ENCODE peak calls at places on chromosomes 16 and 17, in eight cellular contexts. One of them, this sample, is unnamed.

GRCh38 chr17:45299311-45299710 is 17.5 kb downstream of the MAP3K14 start:
- DNase-seq in activated CD4-positive, alpha-beta T cell treated with anti-CD3 and anti-CD28 coated beads, Interleukin-2, amount 50 U/mL, for 48 hours: no peak
- DNase-seq in esophagus squamous epithelium: no peak
- DNase-seq in AG04449: no peak
- DNase-seq in fibroblast of the aortic adventitia: no peak
- DNase-seq in RKO: no peak
- DNase-seq in uterus: no peak
- DNase-seq in left colon: no peak
- DNase-seq in this sample: no peak

GRCh38 chr16:69859105-69859969 is 91.8 kb upstream of the CLEC18A start:
- DNase-seq in activated CD4-positive, alpha-beta T cell treated with anti-CD3 and anti-CD28 coated beads, Interleukin-2, amount 50 U/mL, for 48 hours: peak; percentile 7
- DNase-seq in left colon: peak; percentile 71
- DNase-seq in esophagus squamous epithelium: no peak
- DNase-seq in uterus: no peak
- DNase-seq in fibroblast of the aortic adventitia: no peak
- DNase-seq in AG04449: no peak
- DNase-seq in RKO: peak; percentile 19
- DNase-seq in this sample: no peak

GRCh38 chr17:7459961-7460545 is 15.2 kb downstream of the CHRNB1 start:
- DNase-seq in activated CD4-positive, alpha-beta T cell treated with anti-CD3 and anti-CD28 coated beads, Interleukin-2, amount 50 U/mL, for 48 hours: no peak
- DNase-seq in AG04449: no peak
- DNase-seq in fibroblast of the aortic adventitia: peak; percentile 24
- DNase-seq in uterus: no peak
- DNase-seq in RKO: peak; percentile 36
- DNase-seq in esophagus squamous epithelium: no peak
- DNase-seq in left colon: no peak
- DNase-seq in this sample: no peak

GRCh38 chr16:48206594-48207242 is 37.4 kb upstream of the LONP2 start:
- DNase-seq in left colon: no peak
- DNase-seq in fibroblast of the aortic adventitia: peak; percentile 60
- DNase-seq in AG04449: no peak
- DNase-seq in activated CD4-positive, alpha-beta T cell treated with anti-CD3 and anti-CD28 coated beads, Interleukin-2, amount 50 U/mL, for 48 hours: no peak
- DNase-seq in esophagus squamous epithelium: no peak
- DNase-seq in uterus: no peak
- DNase-seq in RKO: peak; percentile 52
- DNase-seq in this sample: no peak

GRCh38 chr16:50842589-50842988 is 100.7 kb downstream of the CYLD start:
- DNase-seq in activated CD4-positive, alpha-beta T cell treated with anti-CD3 and anti-CD28 coated beads, Interleukin-2, amount 50 U/mL, for 48 hours: peak; percentile 51
- DNase-seq in AG04449: no peak
- DNase-seq in RKO: no peak
- DNase-seq in fibroblast of the aortic adventitia: no peak
- DNase-seq in uterus: no peak
- DNase-seq in esophagus squamous epithelium: no peak
- DNase-seq in left colon: no peak
- DNase-seq in this sample: no peak

GRCh38 chr16:65294154-65294553 is 172.3 kb upstream of the CDH11 start:
- DNase-seq in fibroblast of the aortic adventitia: no peak
- DNase-seq in activated CD4-positive, alpha-beta T cell treated with anti-CD3 and anti-CD28 coated beads, Interleukin-2, amount 50 U/mL, for 48 hours: no peak
- DNase-seq in AG04449: no peak
- DNase-seq in uterus: no peak
- DNase-seq in left colon: no peak
- DNase-seq in RKO: no peak
- DNase-seq in esophagus squamous epithelium: no peak
- DNase-seq in this sample: no peak

GRCh38 chr17:44956076-44956475 is 8.5 kb upstream of the KIF18B start:
- DNase-seq in RKO: no peak
- DNase-seq in left colon: no peak
- DNase-seq in fibroblast of the aortic adventitia: no peak
- DNase-seq in AG04449: no peak
- DNase-seq in activated CD4-positive, alpha-beta T cell treated with anti-CD3 and anti-CD28 coated beads, Interleukin-2, amount 50 U/mL, for 48 hours: no peak
- DNase-seq in uterus: no peak
- DNase-seq in esophagus squamous epithelium: no peak
- DNase-seq in this sample: no peak

GRCh38 chr17:2030779-2031163 is 818 bp downstream of the DPH1 start:
- DNase-seq in esophagus squamous epithelium: no peak
- DNase-seq in fibroblast of the aortic adventitia: peak; percentile 91
- DNase-seq in AG04449: no peak
- DNase-seq in uterus: peak; percentile 26
- DNase-seq in left colon: peak; percentile 64
- DNase-seq in RKO: no peak
- DNase-seq in activated CD4-positive, alpha-beta T cell treated with anti-CD3 and anti-CD28 coated beads, Interleukin-2, amount 50 U/mL, for 48 hours: peak; percentile 65
- DNase-seq in this sample: no peak

GRCh38 chr17:38897671-38898290 is 27.6 kb upstream of the LASP1NB start:
- DNase-seq in uterus: no peak
- DNase-seq in RKO: no peak
- DNase-seq in esophagus squamous epithelium: no peak
- DNase-seq in activated CD4-positive, alpha-beta T cell treated with anti-CD3 and anti-CD28 coated beads, Interleukin-2, amount 50 U/mL, for 48 hours: no peak
- DNase-seq in fibroblast of the aortic adventitia: no peak
- DNase-seq in left colon: no peak
- DNase-seq in AG04449: no peak
- DNase-seq in this sample: no peak

GRCh38 chr16:56363781-56364565 is 61.4 kb downstream of the AMFR start:
- DNase-seq in uterus: no peak
- DNase-seq in activated CD4-positive, alpha-beta T cell treated with anti-CD3 and anti-CD28 coated beads, Interleukin-2, amount 50 U/mL, for 48 hours: no peak
- DNase-seq in fibroblast of the aortic adventitia: no peak
- DNase-seq in left colon: no peak
- DNase-seq in esophagus squamous epithelium: no peak
- DNase-seq in AG04449: no peak
- DNase-seq in RKO: no peak
- DNase-seq in this sample: no peak

GRCh38 chr17:14622622-14623101 is 321.8 kb downstream of the HS3ST3B1 start:
- DNase-seq in left colon: no peak
- DNase-seq in uterus: no peak
- DNase-seq in AG04449: peak; percentile 16
- DNase-seq in fibroblast of the aortic adventitia: no peak
- DNase-seq in activated CD4-positive, alpha-beta T cell treated with anti-CD3 and anti-CD28 coated beads, Interleukin-2, amount 50 U/mL, for 48 hours: no peak
- DNase-seq in esophagus squamous epithelium: no peak
- DNase-seq in RKO: no peak
- DNase-seq in this sample: no peak

GRCh38 chr16:53768593-53768992 is 64.6 kb downstream of the FTO start:
- DNase-seq in AG04449: peak; percentile 81
- DNase-seq in RKO: peak; percentile 18
- DNase-seq in left colon: no peak
- DNase-seq in uterus: no peak
- DNase-seq in esophagus squamous epithelium: no peak
- DNase-seq in activated CD4-positive, alpha-beta T cell treated with anti-CD3 and anti-CD28 coated beads, Interleukin-2, amount 50 U/mL, for 48 hours: no peak
- DNase-seq in fibroblast of the aortic adventitia: peak; percentile 81
- DNase-seq in this sample: no peak

GRCh38 chr16:66481081-66481942 is 54.2 kb downstream of the BEAN1 start:
- DNase-seq in activated CD4-positive, alpha-beta T cell treated with anti-CD3 and anti-CD28 coated beads, Interleukin-2, amount 50 U/mL, for 48 hours: no peak
- DNase-seq in AG04449: no peak
- DNase-seq in fibroblast of the aortic adventitia: no peak
- DNase-seq in left colon: no peak
- DNase-seq in RKO: no peak
- DNase-seq in uterus: no peak
- DNase-seq in esophagus squamous epithelium: no peak
- DNase-seq in this sample: peak; percentile 34

GRCh38 chr16:67917852-67918236 is 13.8 kb downstream of the CTRL start:
- DNase-seq in uterus: no peak
- DNase-seq in AG04449: peak; percentile 44
- DNase-seq in activated CD4-positive, alpha-beta T cell treated with anti-CD3 and anti-CD28 coated beads, Interleukin-2, amount 50 U/mL, for 48 hours: peak; percentile 62
- DNase-seq in fibroblast of the aortic adventitia: peak; percentile 39
- DNase-seq in RKO: peak; percentile 95
- DNase-seq in esophagus squamous epithelium: no peak
- DNase-seq in left colon: no peak
- DNase-seq in this sample: no peak

GRCh38 chr16:17380613-17381012 is 90.1 kb downstream of the XYLT1 start:
- DNase-seq in RKO: no peak
- DNase-seq in fibroblast of the aortic adventitia: no peak
- DNase-seq in esophagus squamous epithelium: no peak
- DNase-seq in AG04449: no peak
- DNase-seq in left colon: no peak
- DNase-seq in uterus: no peak
- DNase-seq in activated CD4-positive, alpha-beta T cell treated with anti-CD3 and anti-CD28 coated beads, Interleukin-2, amount 50 U/mL, for 48 hours: no peak
- DNase-seq in this sample: no peak

GRCh38 chr17:17837966-17838962 is 1.5 kb upstream of the SREBF1 start:
- DNase-seq in RKO: peak; percentile 51
- DNase-seq in esophagus squamous epithelium: no peak
- DNase-seq in left colon: peak; percentile 88
- DNase-seq in activated CD4-positive, alpha-beta T cell treated with anti-CD3 and anti-CD28 coated beads, Interleukin-2, amount 50 U/mL, for 48 hours: no peak
- DNase-seq in fibroblast of the aortic adventitia: peak; percentile 64
- DNase-seq in AG04449: no peak
- DNase-seq in uterus: no peak
- DNase-seq in this sample: no peak

GRCh38 chr16:55480228-55480655 is 1.2 kb downstream of the MMP2 start:
- DNase-seq in RKO: no peak
- DNase-seq in activated CD4-positive, alpha-beta T cell treated with anti-CD3 and anti-CD28 coated beads, Interleukin-2, amount 50 U/mL, for 48 hours: no peak
- DNase-seq in esophagus squamous epithelium: no peak
- DNase-seq in fibroblast of the aortic adventitia: peak; percentile 96
- DNase-seq in uterus: peak; percentile 96
- DNase-seq in AG04449: peak; percentile 76
- DNase-seq in left colon: peak; percentile 62
- DNase-seq in this sample: peak; percentile 95

GRCh38 chr17:40558651-40559015 is 6.6 kb downstream of the CCR7 start:
- DNase-seq in fibroblast of the aortic adventitia: no peak
- DNase-seq in activated CD4-positive, alpha-beta T cell treated with anti-CD3 and anti-CD28 coated beads, Interleukin-2, amount 50 U/mL, for 48 hours: no peak
- DNase-seq in AG04449: no peak
- DNase-seq in RKO: no peak
- DNase-seq in esophagus squamous epithelium: no peak
- DNase-seq in uterus: no peak
- DNase-seq in left colon: no peak
- DNase-seq in this sample: no peak

GRCh38 chr17:50660042-50660886 is 25.6 kb downstream of the ABCC3 start:
- DNase-seq in RKO: no peak
- DNase-seq in fibroblast of the aortic adventitia: peak; percentile 32
- DNase-seq in left colon: peak; percentile 53
- DNase-seq in uterus: no peak
- DNase-seq in activated CD4-positive, alpha-beta T cell treated with anti-CD3 and anti-CD28 coated beads, Interleukin-2, amount 50 U/mL, for 48 hours: no peak
- DNase-seq in AG04449: no peak
- DNase-seq in esophagus squamous epithelium: no peak
- DNase-seq in this sample: no peak

GRCh38 chr17:75288784-75289121 is 480 bp downstream of the SLC25A19 start:
- DNase-seq in activated CD4-positive, alpha-beta T cell treated with anti-CD3 and anti-CD28 coated beads, Interleukin-2, amount 50 U/mL, for 48 hours: peak; percentile 66
- DNase-seq in uterus: no peak
- DNase-seq in AG04449: no peak
- DNase-seq in RKO: peak; percentile 54
- DNase-seq in fibroblast of the aortic adventitia: no peak
- DNase-seq in left colon: peak; percentile 66
- DNase-seq in esophagus squamous epithelium: no peak
- DNase-seq in this sample: no peak

GRCh38 chr17:28745052-28745776 is 1.4 kb downstream of the TRAF4 start:
- DNase-seq in esophagus squamous epithelium: no peak
- DNase-seq in activated CD4-positive, alpha-beta T cell treated with anti-CD3 and anti-CD28 coated beads, Interleukin-2, amount 50 U/mL, for 48 hours: no peak
- DNase-seq in fibroblast of the aortic adventitia: peak; percentile 48
- DNase-seq in RKO: peak; percentile 52
- DNase-seq in left colon: peak; percentile 75
- DNase-seq in AG04449: no peak
- DNase-seq in uterus: peak; percentile 51
- DNase-seq in this sample: peak; percentile 81

This sample was measured in sciatic nerve.